ENCODE peak calls at places on chromosome 14, in five cellular contexts. One of them, this sample, is unnamed.

GRCh38 chr14:100709252-100709955 is 17.3 kb upstream of the DLK1 start:
- DNase-seq in H1: no peak
- DNase-seq in WTC11: peak; percentile 67
- DNase-seq in HCT116: no peak
- DNase-seq in A549: no peak
- DNase-seq in this sample: no peak

GRCh38 chr14:97706814-97707213 is 909.6 kb downstream of the VRK1 start:
- DNase-seq in HCT116: no peak
- DNase-seq in A549: no peak
- DNase-seq in WTC11: no peak
- DNase-seq in H1: no peak
- DNase-seq in this sample: peak; percentile 4

GRCh38 chr14:32074887-32075572 is 2.1 kb upstream of the ARHGAP5 start:
- DNase-seq in HCT116: no peak
- DNase-seq in A549: peak; percentile 22
- DNase-seq in H1: no peak
- DNase-seq in WTC11: no peak
- DNase-seq in this sample: no peak

GRCh38 chr14:75811136-75811839 is 150.2 kb downstream of the TTLL5 start:
- DNase-seq in WTC11: no peak
- DNase-seq in H1: no peak
- DNase-seq in A549: no peak
- DNase-seq in HCT116: no peak
- DNase-seq in this sample: no peak

GRCh38 chr14:100398044-100398443 is 74.9 kb downstream of the SLC25A47 start:
- DNase-seq in WTC11: no peak
- DNase-seq in H1: no peak
- DNase-seq in HCT116: no peak
- DNase-seq in A549: peak; percentile 36
- DNase-seq in this sample: no peak

GRCh38 chr14:64807588-64807987 is 72.1 kb downstream of the SPTB start:
- DNase-seq in WTC11: no peak
- DNase-seq in A549: no peak
- DNase-seq in HCT116: no peak
- DNase-seq in H1: no peak
- DNase-seq in this sample: no peak

GRCh38 chr14:90274808-90275454 is 18.6 kb downstream of the PSMC1 start:
- DNase-seq in H1: no peak
- DNase-seq in HCT116: no peak
- DNase-seq in WTC11: no peak
- DNase-seq in A549: no peak
- DNase-seq in this sample: peak; percentile 22

GRCh38 chr14:68557648-68558047 is 235.2 kb downstream of the ZFP36L1 start:
- DNase-seq in WTC11: no peak
- DNase-seq in A549: no peak
- DNase-seq in HCT116: no peak
- DNase-seq in H1: no peak
- DNase-seq in this sample: no peak

GRCh38 chr14:103273145-103273846 is 60.7 kb upstream of the EIF5 start:
- DNase-seq in HCT116: no peak
- DNase-seq in H1: no peak
- DNase-seq in A549: no peak
- DNase-seq in WTC11: peak; percentile 53
- DNase-seq in this sample: no peak

GRCh38 chr14:45212231-45212630 is 40.8 kb downstream of the MIS18BP1 start:
- DNase-seq in HCT116: no peak
- DNase-seq in A549: no peak
- DNase-seq in WTC11: peak; percentile 21
- DNase-seq in H1: no peak
- DNase-seq in this sample: no peak

GRCh38 chr14:91417134-91417982 is at the start of gene CCDC88C:
- DNase-seq in H1: no peak
- DNase-seq in WTC11: peak; percentile 64
- DNase-seq in A549: peak; percentile 69
- DNase-seq in HCT116: peak; percentile 22
- DNase-seq in this sample: peak; percentile 84

GRCh38 chr14:28742171-28742846 is 24.3 kb upstream of the FOXG1 start:
- DNase-seq in HCT116: no peak
- DNase-seq in H1: no peak
- DNase-seq in A549: no peak
- DNase-seq in WTC11: no peak
- DNase-seq in this sample: no peak

GRCh38 chr14:28745176-28745575 is 21.4 kb upstream of the FOXG1 start:
- DNase-seq in WTC11: no peak
- DNase-seq in HCT116: no peak
- DNase-seq in A549: no peak
- DNase-seq in H1: no peak
- DNase-seq in this sample: no peak

GRCh38 chr14:28746247-28746646 is 20.3 kb upstream of the FOXG1 start:
- DNase-seq in A549: no peak
- DNase-seq in HCT116: no peak
- DNase-seq in H1: no peak
- DNase-seq in WTC11: no peak
- DNase-seq in this sample: no peak

GRCh38 chr14:28744126-28744525 is 22.5 kb upstream of the FOXG1 start:
- DNase-seq in A549: no peak
- DNase-seq in WTC11: no peak
- DNase-seq in H1: no peak
- DNase-seq in HCT116: no peak
- DNase-seq in this sample: no peak
- TF ChIP-seq MAX in A549: no peak
- TF ChIP-seq MAX in WTC11: no peak
- TF ChIP-seq MAX in H1: no peak
- TF ChIP-seq MAX in HCT116: no peak
- TF ChIP-seq MAX in this sample: no peak

DNA sequence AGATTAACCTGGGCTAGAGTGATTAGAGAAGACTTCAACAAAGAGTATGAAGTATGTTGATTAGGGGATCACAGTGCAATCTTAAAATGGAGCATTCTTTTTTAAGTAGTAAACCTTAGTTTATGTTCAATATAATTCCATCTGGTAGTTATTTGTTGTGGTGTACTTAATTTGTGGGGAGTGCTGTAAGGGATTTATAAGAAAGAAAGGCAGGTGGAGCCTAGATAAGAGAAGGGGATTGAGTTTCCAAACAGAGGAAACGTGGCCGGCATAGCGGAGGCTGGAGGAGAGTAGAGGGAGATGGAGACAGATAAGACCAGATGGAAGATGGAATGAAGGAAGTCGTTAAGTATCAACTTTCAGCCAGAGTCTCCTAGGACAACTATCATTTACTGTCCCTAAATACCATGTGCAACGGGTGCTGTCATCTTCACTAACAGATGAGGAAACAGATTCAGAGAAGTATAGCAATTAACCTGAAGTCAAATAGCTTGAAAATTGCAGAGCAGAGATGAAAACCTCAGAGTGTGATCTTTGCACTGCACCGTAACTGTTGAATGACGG is 38.1 kb downstream of the GOLGA5 start:
- DNase-seq in H1: no peak
- DNase-seq in WTC11: no peak
- DNase-seq in A549: no peak
- DNase-seq in HCT116: no peak
- DNase-seq in this sample: no peak
- TF ChIP-seq MAX in H1: no peak
- TF ChIP-seq MAX in WTC11: no peak
- TF ChIP-seq MAX in A549: no peak
- TF ChIP-seq MAX in HCT116: no peak
- TF ChIP-seq MAX in this sample: no peak

GRCh38 chr14:20413785-20414117 is 450 bp upstream of the TEP1 start:
- DNase-seq in HCT116: no peak
- DNase-seq in A549: no peak
- DNase-seq in H1: no peak
- DNase-seq in WTC11: no peak
- DNase-seq in this sample: peak; percentile 48
- TF ChIP-seq MAX in HCT116: no peak
- TF ChIP-seq MAX in A549: no peak
- TF ChIP-seq MAX in H1: no peak
- TF ChIP-seq MAX in WTC11: no peak
- TF ChIP-seq MAX in this sample: no peak

GRCh38 chr14:92638904-92639303 is 109.5 kb downstream of the LGMN start:
- DNase-seq in HCT116: no peak
- DNase-seq in WTC11: no peak
- DNase-seq in A549: no peak
- DNase-seq in H1: no peak
- DNase-seq in this sample: no peak
- TF ChIP-seq MAX in HCT116: no peak
- TF ChIP-seq MAX in WTC11: no peak
- TF ChIP-seq MAX in A549: no peak
- TF ChIP-seq MAX in H1: no peak
- TF ChIP-seq MAX in this sample: no peak

GRCh38 chr14:34662558-34663088 is 32.7 kb upstream of the SNX6 start:
- DNase-seq in H1: no peak
- DNase-seq in WTC11: no peak
- DNase-seq in A549: no peak
- DNase-seq in HCT116: no peak
- DNase-seq in this sample: no peak
- TF ChIP-seq MAX in H1: no peak
- TF ChIP-seq MAX in WTC11: no peak
- TF ChIP-seq MAX in A549: no peak
- TF ChIP-seq MAX in HCT116: no peak
- TF ChIP-seq MAX in this sample: no peak

GRCh38 chr14:88727057-88727456 is 65.7 kb downstream of the EML5 start:
- DNase-seq in H1: no peak
- DNase-seq in WTC11: no peak
- DNase-seq in HCT116: no peak
- DNase-seq in A549: no peak
- DNase-seq in this sample: no peak

DNA sequence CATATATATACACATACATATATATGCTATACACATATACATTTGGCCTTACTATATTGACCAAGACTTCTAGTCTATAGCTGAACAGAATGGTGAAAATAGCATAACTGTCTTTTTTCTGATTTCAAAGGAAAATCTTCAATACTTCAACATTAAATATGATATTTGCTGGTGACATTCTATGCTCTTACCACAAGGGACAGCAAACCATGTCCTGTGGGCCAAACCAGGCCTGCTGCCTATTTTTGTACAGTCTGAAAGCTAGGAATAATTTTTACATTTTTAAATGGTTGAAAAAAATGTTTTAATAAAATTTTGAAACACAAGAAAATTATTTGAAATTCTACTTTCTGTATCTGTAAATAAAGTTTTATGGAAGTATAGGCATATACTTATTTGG is 63.6 kb downstream of the EML5 start:
- DNase-seq in H1: no peak
- DNase-seq in A549: peak; percentile 13
- DNase-seq in WTC11: no peak
- DNase-seq in HCT116: no peak
- DNase-seq in this sample: no peak
- TF ChIP-seq MAX in H1: no peak
- TF ChIP-seq MAX in A549: no peak
- TF ChIP-seq MAX in WTC11: no peak
- TF ChIP-seq MAX in HCT116: no peak
- TF ChIP-seq MAX in this sample: no peak

GRCh38 chr14:50362791-50363733 is 33.6 kb downstream of the CDKL1 start:
- DNase-seq in WTC11: no peak
- DNase-seq in HCT116: no peak
- DNase-seq in A549: no peak
- DNase-seq in H1: no peak
- DNase-seq in this sample: no peak
- TF ChIP-seq MAX in WTC11: no peak
- TF ChIP-seq MAX in HCT116: no peak
- TF ChIP-seq MAX in A549: no peak
- TF ChIP-seq MAX in H1: no peak
- TF ChIP-seq MAX in this sample: no peak

DNA sequence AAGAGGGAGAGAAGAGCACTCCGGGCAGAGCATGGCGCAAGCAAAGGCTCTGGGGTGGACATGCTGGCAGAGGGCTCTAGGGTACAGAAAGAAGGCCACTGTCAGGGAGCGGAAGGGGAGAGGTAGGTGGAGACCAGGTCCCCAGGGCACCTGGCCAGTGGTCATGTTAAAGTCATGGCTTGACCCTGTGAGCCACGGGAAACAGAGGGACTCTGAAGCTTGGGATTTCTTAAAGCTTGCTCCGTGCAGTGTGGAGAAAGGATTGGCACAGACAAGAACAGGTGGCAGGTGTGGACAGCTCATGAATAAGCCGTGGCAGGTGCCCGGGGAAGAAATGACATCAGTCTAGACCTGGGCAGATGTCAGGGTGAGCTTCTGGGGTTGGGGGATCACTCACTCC is 413.8 kb downstream of the BCL11B start:
- DNase-seq in H1: no peak
- DNase-seq in WTC11: no peak
- DNase-seq in A549: no peak
- DNase-seq in HCT116: no peak
- DNase-seq in this sample: no peak
- TF ChIP-seq MAX in H1: no peak
- TF ChIP-seq MAX in WTC11: no peak
- TF ChIP-seq MAX in A549: no peak
- TF ChIP-seq MAX in HCT116: no peak
- TF ChIP-seq MAX in this sample: no peak

This sample was measured in NB4.